ENCODE peak calls at places on chromosomes 12 and 14, in five cellular contexts. C, L, H, O and M are unnamed samples.

GRCh38 chr14:83184531-83184930 is 1650.9 kb upstream of the SEL1L start:
- DNase-seq in O (no peak), C (no peak), H (no peak), L (no peak), M (no peak)

GRCh38 chr12:52361553-52361952 is 5.7 kb downstream of the KRT85 start:
- DNase-seq in L (no peak), C (no peak), O (no peak), H (no peak), M (no peak)

GRCh38 chr14:94748667-94749347 is 21.1 kb downstream of the GSC start:
- DNase-seq in H (no peak), C (no peak), O (peak), L (peak), M (peak)

GRCh38 chr12:80632835-80633234 is 74.6 kb upstream of the MYF6 start:
- DNase-seq in O (peak), H (no peak), L (no peak), C (no peak), M (peak)

GRCh38 chr12:124545508-124546418 is 21.6 kb downstream of the NCOR2 start:
- DNase-seq in H (no peak), L (no peak), O (peak), C (no peak), M (no peak)

GRCh38 chr14:89037065-89037464 is 212.6 kb downstream of the TTC8 start:
- DNase-seq in C (no peak), H (no peak), L (no peak), O (no peak), M (no peak)

GRCh38 chr12:87796961-87797516 is 232.2 kb downstream of the C12orf50 start:
- DNase-seq in O (no peak), H (no peak), L (no peak), C (no peak), M (no peak)

GRCh38 chr14:37642125-37642524 is 46.7 kb downstream of the TTC6 start:
- DNase-seq in H (no peak), C (no peak), O (no peak), L (no peak), M (no peak)

GRCh38 chr12:84585996-84586395 is 326.6 kb downstream of the SLC6A15 start:
- DNase-seq in H (no peak), O (no peak), L (no peak), C (no peak), M (no peak)

GRCh38 chr12:19750116-19750644 is 310.9 kb downstream of the AEBP2 start:
- DNase-seq in H (no peak), C (peak), O (no peak), L (no peak), M (no peak)

GRCh38 chr12:95173392-95174251 is 43.6 kb downstream of the FGD6 start:
- DNase-seq in C (peak), L (peak), H (peak), O (no peak), M (peak)

GRCh38 chr14:104789752-104790743 is 5.5 kb downstream of the AKT1 start:
- DNase-seq in C (no peak), O (no peak), L (no peak), H (no peak), M (no peak)

GRCh38 chr14:79740043-79740442 is 471.3 kb downstream of the DIO2 start:
- DNase-seq in L (no peak), O (no peak), H (no peak), C (no peak), M (peak)

GRCh38 chr12:88247241-88247643 is 105.1 kb downstream of the TMTC3 start:
- DNase-seq in O (no peak), L (no peak), H (no peak), C (peak), M (peak)

GRCh38 chr12:39671898-39672875 is 52.6 kb upstream of the ABCD2 start:
- DNase-seq in C (no peak), L (no peak), O (peak), H (no peak), M (no peak)

GRCh38 chr14:45587142-45587541 is 334.1 kb upstream of the MIS18BP1 start:
- DNase-seq in O (no peak), L (no peak), H (no peak), C (no peak), M (no peak)

GRCh38 chr12:117124421-117125274 is 25.4 kb upstream of the TESC start:
- DNase-seq in L (no peak), C (no peak), H (no peak), O (no peak), M (no peak)

GRCh38 chr12:6154730-6155459 is 30.4 kb upstream of the VWF start:
- DNase-seq in O (no peak), L (no peak), C (no peak), H (peak), M (peak)

GRCh38 chr14:70398280-70398679 is 18.6 kb downstream of the SYNJ2BP start:
- DNase-seq in C (no peak), H (no peak), O (no peak), L (no peak), M (no peak)

GRCh38 chr12:127270193-127270592 is 996.8 kb upstream of the TMEM132C start:
- DNase-seq in C (peak), L (no peak), H (no peak), O (no peak), M (no peak)

GRCh38 chr12:42585846-42586226 is 3.7 kb downstream of the PRICKLE1 start:
- DNase-seq in C (no peak), O (no peak), H (no peak), L (no peak), M (peak)

GRCh38 chr14:70448633-70449032 is 3.3 kb upstream of the ADAM21 start:
- DNase-seq in H (no peak), L (no peak), O (no peak), C (peak), M (no peak)

GRCh38 chr12:108611884-108612415 is 14.1 kb upstream of the TMEM119 start:
- DNase-seq in C (peak), O (peak), L (no peak), H (no peak), M (peak)

GRCh38 chr12:104784592-104784991 is 173.5 kb downstream of the SLC41A2 start:
- DNase-seq in C (no peak), L (no peak), H (no peak), O (no peak), M (no peak)

GRCh38 chr12:76276499-76277151 is 71.6 kb downstream of the BBS10 start:
- DNase-seq in L (no peak), H (no peak), C (peak), O (no peak), M (no peak)

GRCh38 chr12:1611775-1612174 is 17.3 kb upstream of the WNT5B start:
- DNase-seq in L (peak), O (no peak), H (no peak), C (peak), M (no peak)